ENCODE peak calls at places on chromosomes 7 and 10, in six cellular contexts. X is sigmoid colon, G is AG09319, Z is OCI-LY7, V is lung, K is A673. E is an unnamed sample.

GRCh38 chr10:12448729-12449391 is 99.5 kb downstream of the CAMK1D start:
- DNase-seq in K (peak), Z (peak), X (no peak), V (peak), G (peak), E (no peak)

GRCh38 chr7:107506683-107507339 is 37.0 kb downstream of the GPR22 start:
- DNase-seq in G (no peak), Z (no peak), K (no peak), X (no peak), V (peak), E (no peak)

GRCh38 chr10:30114401-30114800 is 55.0 kb upstream of the JCAD start:
- DNase-seq in X (no peak), Z (no peak), K (no peak), G (no peak), V (no peak), E (no peak)

GRCh38 chr10:103969857-103970627 is 3.1 kb downstream of the SLK start:
- DNase-seq in G (no peak), Z (no peak), V (no peak), X (no peak), K (no peak), E (no peak)

GRCh38 chr7:141541375-141541774 is 9.8 kb upstream of the AGK start:
- DNase-seq in X (no peak), V (no peak), K (no peak), G (no peak), Z (no peak), E (no peak)

GRCh38 chr7:150974468-150975391 is 3.4 kb downstream of the KCNH2 start:
- DNase-seq in G (no peak), X (peak), V (peak), K (peak), Z (peak), E (no peak)

GRCh38 chr10:73941300-73941699 is 30.4 kb downstream of the PLAU start:
- DNase-seq in X (no peak), V (no peak), K (no peak), G (no peak), Z (no peak), E (no peak)

GRCh38 chr10:117721883-117722282 is 179.3 kb downstream of the EMX2 start:
- DNase-seq in G (no peak), X (no peak), K (no peak), V (no peak), Z (no peak), E (no peak)

GRCh38 chr7:8785081-8785480 is 351.7 kb downstream of the NXPH1 start:
- DNase-seq in Z (no peak), X (no peak), K (no peak), V (no peak), G (no peak), E (no peak)

GRCh38 chr10:30829921-30830671 is 200.5 kb upstream of the LYZL2 start:
- DNase-seq in X (no peak), K (no peak), Z (no peak), G (no peak), V (no peak), E (no peak)

GRCh38 chr7:82156168-82156567 is 287.4 kb downstream of the CACNA2D1 start:
- DNase-seq in Z (no peak), G (no peak), V (no peak), X (no peak), K (peak), E (no peak)

GRCh38 chr7:1494447-1494846 is 9.7 kb downstream of the INTS1 start:
- DNase-seq in V (no peak), X (no peak), K (no peak), Z (no peak), G (no peak), E (no peak)

GRCh38 chr10:47033541-47034270 is 122.5 kb downstream of the PTPN20 start:
- DNase-seq in V (no peak), Z (no peak), G (no peak), K (no peak), X (peak), E (no peak)

GRCh38 chr10:1829712-1830111 is 92.4 kb upstream of the ADARB2 start:
- DNase-seq in K (no peak), Z (no peak), V (no peak), G (no peak), X (no peak), E (no peak)

GRCh38 chr7:47327306-47327697 is 254.6 kb downstream of the TNS3 start:
- DNase-seq in X (no peak), K (no peak), V (no peak), G (no peak), Z (no peak), E (no peak)

GRCh38 chr7:23472046-23472445 is 1.8 kb upstream of the IGF2BP3 start:
- DNase-seq in X (no peak), G (no peak), V (no peak), K (no peak), Z (peak), E (no peak)

GRCh38 chr7:128830231-128831177 is at the start of gene FLNC:
- DNase-seq in K (peak), Z (no peak), V (no peak), X (peak), G (peak), E (no peak)

GRCh38 chr10:127872011-127872741 is 20.6 kb downstream of the CLRN3 start:
- DNase-seq in G (no peak), K (peak), X (no peak), Z (no peak), V (no peak), E (no peak)

GRCh38 chr10:75417522-75417927 is 13.9 kb upstream of the LRMDA start:
- DNase-seq in Z (no peak), K (no peak), V (no peak), G (no peak), X (no peak), E (no peak)

GRCh38 chr7:76072243-76073148 is 24.6 kb downstream of the MDH2 start:
- DNase-seq in Z (no peak), G (no peak), K (no peak), V (no peak), X (no peak), E (no peak)

GRCh38 chr7:6271694-6272371 is 591 bp downstream of the CYTH3 start:
- DNase-seq in V (no peak), K (peak), X (peak), G (no peak), Z (peak), E (no peak)

GRCh38 chr7:71612011-71612410 is 480.1 kb downstream of the GALNT17 start:
- DNase-seq in G (no peak), K (no peak), X (no peak), Z (no peak), V (no peak), E (no peak)

GRCh38 chr7:111006691-111007090 is 84.2 kb upstream of the LRRN3 start:
- DNase-seq in Z (no peak), V (no peak), G (no peak), X (no peak), K (no peak), E (no peak)

GRCh38 chr7:138008588-138009349 is 6.9 kb upstream of the CREB3L2 start:
- DNase-seq in K (peak), Z (peak), G (no peak), V (no peak), X (no peak), E (no peak)

GRCh38 chr7:96126382-96126781 is 195.5 kb downstream of the SLC25A13 start:
- DNase-seq in K (no peak), Z (no peak), G (no peak), X (no peak), V (no peak), E (no peak)

GRCh38 chr7:23018747-23019146 is 4.8 kb upstream of the HYCC1 start:
- DNase-seq in X (no peak), Z (no peak), K (no peak), G (no peak), V (no peak), E (no peak)

GRCh38 chr7:108246227-108246837 is 116.2 kb upstream of the LAMB4 start:
- DNase-seq in K (no peak), X (no peak), G (peak), Z (no peak), V (peak), E (no peak)

GRCh38 chr7:124310934-124311390 is 278.1 kb upstream of the TMEM229A start:
- DNase-seq in G (no peak), V (no peak), Z (no peak), X (no peak), K (no peak), E (no peak)

GRCh38 chr10:75099952-75100763 is 11.3 kb upstream of the SAMD8 start:
- DNase-seq in G (no peak), K (peak), Z (peak), V (peak), X (peak), E (peak)

GRCh38 chr7:24025094-24025493 is 258.9 kb upstream of the NPY start:
- DNase-seq in X (no peak), K (peak), G (no peak), Z (no peak), V (no peak), E (no peak)

GRCh38 chr7:7702826-7703225 is 15.6 kb downstream of the RPA3 start:
- DNase-seq in Z (no peak), G (peak), V (no peak), K (no peak), X (no peak), E (no peak)

GRCh38 chr7:73429218-73429617 is 4.4 kb upstream of the FZD9 start:
- DNase-seq in K (peak), X (no peak), V (no peak), Z (no peak), G (no peak), E (no peak)

GRCh38 chr7:26863504-26864308 is 684 bp downstream of the SKAP2 start:
- DNase-seq in G (no peak), Z (peak), V (no peak), X (no peak), K (peak), E (no peak)

GRCh38 chr10:89369142-89370105 is 8.4 kb upstream of the IFIT1B start:
- DNase-seq in V (no peak), G (no peak), X (no peak), K (peak), Z (peak), E (no peak)
- TF ChIP-seq CTCF in V (peak), G (peak), X (peak), K (peak), Z (peak), E (no peak)

GRCh38 chr7:106294334-106294733 is 9.6 kb upstream of the NAMPT start:
- DNase-seq in X (no peak), Z (no peak), G (no peak), V (no peak), K (no peak), E (no peak)
- TF ChIP-seq CTCF in X (no peak), Z (peak), G (no peak), V (no peak), K (no peak), E (no peak)

GRCh38 chr10:80856186-80856585 is 318.5 kb downstream of the SH2D4B start:
- DNase-seq in V (no peak), K (no peak), X (no peak), G (no peak), Z (no peak), E (no peak)

GRCh38 chr10:80860719-80861118 is 323.0 kb downstream of the SH2D4B start:
- DNase-seq in V (no peak), X (no peak), G (no peak), K (no peak), Z (no peak), E (no peak)

GRCh38 chr10:80855348-80855971 is 317.8 kb downstream of the SH2D4B start:
- DNase-seq in K (peak), Z (peak), G (no peak), X (no peak), V (no peak), E (no peak)
- TF ChIP-seq CTCF in K (peak), Z (peak), G (no peak), X (no peak), V (no peak), E (no peak)

GRCh38 chr7:42691030-42691639 is 220.7 kb downstream of the C7orf25 start:
- DNase-seq in Z (peak), G (no peak), V (no peak), X (no peak), K (peak), E (no peak)
- TF ChIP-seq CTCF in Z (peak), G (peak), V (peak), X (peak), K (peak), E (peak)

GRCh38 chr7:80781561-80781979 is 137.3 kb downstream of the SEMA3C start:
- DNase-seq in K (peak), G (peak), Z (no peak), X (peak), V (no peak), E (no peak)
- TF ChIP-seq CTCF in K (no peak), G (no peak), Z (no peak), X (peak), V (no peak), E (peak)

GRCh38 chr10:122484276-122485060 is 23.1 kb downstream of the HTRA1 start:
- DNase-seq in G (no peak), K (no peak), Z (no peak), V (no peak), X (peak), E (no peak)
- TF ChIP-seq CTCF in G (no peak), K (no peak), Z (no peak), V (no peak), X (no peak), E (no peak)

GRCh38 chr7:87831127-87831526 is 45.0 kb downstream of the SLC25A40 start:
- DNase-seq in G (no peak), V (no peak), Z (no peak), X (no peak), K (no peak), E (no peak)

GRCh38 chr7:87833130-87833529 is 43.0 kb downstream of the SLC25A40 start:
- DNase-seq in G (no peak), X (no peak), Z (no peak), K (no peak), V (no peak), E (no peak)
- TF ChIP-seq CTCF in G (no peak), X (no peak), Z (no peak), K (no peak), V (no peak), E (no peak)

DNA sequence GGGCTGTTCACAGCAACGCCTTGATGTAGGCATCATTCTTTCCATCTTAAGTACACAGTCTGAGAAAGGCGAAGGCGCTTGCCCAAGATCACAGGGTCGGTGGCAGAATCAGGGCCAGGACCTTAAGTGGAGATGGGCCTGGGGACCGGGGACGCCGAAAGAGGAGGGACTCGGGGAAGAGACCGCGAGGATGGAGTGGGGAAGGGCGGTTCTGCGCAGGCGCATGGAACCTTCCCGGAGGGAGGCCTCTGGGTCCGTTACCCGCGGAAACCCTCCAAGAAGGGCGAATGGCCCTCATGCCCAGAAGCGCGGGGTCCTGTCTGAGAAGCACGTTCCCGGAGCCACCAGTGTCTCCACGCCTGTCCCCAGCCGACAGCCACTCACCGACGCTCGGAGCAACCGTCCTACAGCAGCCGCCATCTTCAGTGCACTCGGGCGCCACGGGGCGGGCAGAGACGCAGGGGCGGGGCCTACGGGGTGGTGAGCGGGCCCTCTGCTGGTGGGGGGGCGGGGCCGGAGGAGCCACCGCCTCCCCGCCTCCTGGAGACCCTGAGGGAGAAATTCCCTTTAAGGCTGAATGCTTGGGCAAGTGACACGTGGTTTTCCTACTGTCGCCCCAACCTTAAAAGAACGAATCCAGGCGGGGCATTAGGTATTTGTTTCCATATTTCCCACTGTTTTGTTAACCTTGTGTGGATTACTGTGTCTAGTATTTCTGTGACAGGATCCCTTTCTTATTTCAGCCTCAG is at the start of gene PRDX3:
- DNase-seq in Z (peak), K (peak), X (peak), G (peak), V (peak), E (peak)
- TF ChIP-seq CTCF in Z (peak), K (no peak), X (peak), G (peak), V (no peak), E (no peak)

GRCh38 chr7:69399038-69399800 is 199.1 kb upstream of the AUTS2 start:
- DNase-seq in Z (no peak), X (no peak), V (no peak), G (no peak), K (peak), E (no peak)

GRCh38 chr7:69402696-69403095 is 195.6 kb upstream of the AUTS2 start:
- DNase-seq in K (peak), X (no peak), V (no peak), Z (no peak), G (no peak), E (no peak)

GRCh38 chr7:69403169-69403568 is 195.1 kb upstream of the AUTS2 start:
- DNase-seq in Z (peak), K (peak), V (no peak), G (no peak), X (no peak), E (no peak)
- TF ChIP-seq CTCF in Z (peak), K (peak), V (no peak), G (no peak), X (no peak), E (no peak)

GRCh38 chr7:79304711-79305110 is 148.8 kb downstream of the MAGI2 start:
- DNase-seq in Z (no peak), G (no peak), V (no peak), K (no peak), X (no peak), E (no peak)

GRCh38 chr7:79312022-79312421 is 141.4 kb downstream of the MAGI2 start:
- DNase-seq in G (no peak), Z (no peak), X (no peak), V (no peak), K (no peak), E (no peak)

GRCh38 chr7:79307376-79307775 is 146.1 kb downstream of the MAGI2 start:
- DNase-seq in V (no peak), X (no peak), G (no peak), K (no peak), Z (no peak), E (no peak)

GRCh38 chr7:79302281-79302680 is 151.2 kb downstream of the MAGI2 start:
- DNase-seq in K (no peak), Z (no peak), V (no peak), X (no peak), G (no peak), E (no peak)

DNA sequence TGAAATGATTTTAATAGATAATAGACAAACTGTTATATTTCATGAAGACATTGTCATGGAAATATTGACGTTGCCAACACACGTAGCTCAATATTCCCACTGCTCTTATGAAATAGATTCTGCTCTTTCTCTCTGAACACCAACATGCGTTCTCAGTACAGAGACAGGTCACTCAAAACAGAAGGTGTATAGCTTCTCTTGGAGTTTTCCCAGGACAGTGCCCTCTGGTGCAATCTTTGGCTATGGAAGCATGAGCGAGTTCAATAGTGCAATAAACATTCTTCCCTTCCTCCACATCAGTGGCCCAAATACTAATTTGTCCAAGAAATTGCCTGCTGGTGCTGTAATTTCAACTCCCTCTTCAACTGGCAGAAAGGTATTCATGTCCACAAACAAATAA is 145.3 kb downstream of the MAGI2 start:
- DNase-seq in Z (no peak), V (no peak), X (no peak), K (no peak), G (no peak), E (no peak)
- TF ChIP-seq CTCF in Z (no peak), V (no peak), X (no peak), K (no peak), G (no peak), E (no peak)